ENCODE peak calls at places on chromosomes 16 and 17, in seven cellular contexts. X is stomach, C is tibial nerve, Y is sigmoid colon, B is A549, J is esophagus muscularis mucosa, D is transverse colon. Q is an unnamed sample.

GRCh38 chr16:85082553-85083050 is 29.7 kb downstream of the CIBAR2 start:
- DNase-seq in D (peak; percentile 56), C (no peak), Y (no peak), B (no peak), J (no peak), X (no peak), Q (no peak)

GRCh38 chr17:81348097-81349055 is 46.9 kb upstream of the BAHCC1 start:
- DNase-seq in D (peak; percentile 73), C (no peak), X (peak; percentile 84), J (no peak), Y (peak; percentile 58), B (no peak), Q (no peak)

GRCh38 chr16:87207509-87207908 is 109.7 kb downstream of the C16orf95 start:
- DNase-seq in X (no peak), B (no peak), D (no peak), Y (peak; percentile 67), J (no peak), C (peak; percentile 44), Q (no peak)

GRCh38 chr17:38749222-38750043 is 1.3 kb upstream of the PCGF2 start:
- DNase-seq in J (peak; percentile 96), X (peak; percentile 81), Y (peak; percentile 95), C (peak; percentile 79), D (peak; percentile 84), B (peak; percentile 65), Q (peak; percentile 92)

GRCh38 chr17:70775667-70776066 is 606.3 kb downstream of the KCNJ2 start:
- DNase-seq in Y (no peak), X (no peak), C (no peak), B (no peak), J (no peak), D (no peak), Q (no peak)

GRCh38 chr16:3954411-3954921 is 74.0 kb upstream of the CREBBP start:
- DNase-seq in J (no peak), Y (peak; percentile 59), D (no peak), C (peak; percentile 53), B (no peak), X (no peak), Q (no peak)

GRCh38 chr16:16133943-16134604 is 89.2 kb downstream of the ABCC6 start:
- DNase-seq in X (no peak), J (no peak), C (no peak), B (no peak), D (no peak), Y (no peak), Q (no peak)

GRCh38 chr17:16007439-16007838 is 7.8 kb downstream of the TTC19 start:
- DNase-seq in Y (no peak), X (no peak), D (no peak), J (no peak), C (no peak), B (no peak), Q (no peak)

GRCh38 chr17:3639981-3640596 is 3.5 kb downstream of the CTNS start:
- DNase-seq in B (no peak), Y (no peak), J (no peak), X (peak; percentile 43), D (no peak), C (no peak), Q (no peak)

GRCh38 chr17:45018514-45019176 is 32.8 kb downstream of the DCAKD start:
- DNase-seq in B (no peak), Y (no peak), C (no peak), J (no peak), X (no peak), D (peak; percentile 41), Q (no peak)

GRCh38 chr16:8859913-8860881 is 8.6 kb downstream of the CARHSP1 start:
- DNase-seq in C (peak; percentile 80), D (peak; percentile 43), Y (peak; percentile 93), J (peak; percentile 95), B (no peak), X (peak; percentile 76), Q (no peak)

GRCh38 chr17:55286681-55287589 is 22.2 kb downstream of the HLF start:
- DNase-seq in X (peak; percentile 78), J (no peak), C (no peak), B (peak; percentile 74), D (peak; percentile 86), Y (no peak), Q (no peak)

GRCh38 chr17:30323895-30324319 is 9.9 kb downstream of the TMIGD1 start:
- DNase-seq in Y (no peak), D (peak; percentile 49), J (no peak), C (peak; percentile 44), X (peak; percentile 37), B (no peak), Q (peak; percentile 71)

GRCh38 chr17:36221187-36221586 is 10.3 kb downstream of the CCL4L2 start:
- DNase-seq in D (no peak), J (peak; percentile 45), B (no peak), Y (no peak), C (no peak), X (no peak), Q (no peak)

GRCh38 chr16:23423496-23424049 is 29.4 kb downstream of the COG7 start:
- DNase-seq in D (peak; percentile 85), X (peak; percentile 83), Y (peak; percentile 97), J (peak; percentile 96), B (peak; percentile 60), C (peak; percentile 87), Q (peak; percentile 83)

GRCh38 chr16:24689128-24689527 is 40.3 kb upstream of the TNRC6A start:
- DNase-seq in D (no peak), X (no peak), B (peak; percentile 60), J (no peak), Y (no peak), C (no peak), Q (no peak)

GRCh38 chr16:11399261-11399831 is 54.1 kb downstream of the RMI2 start:
- DNase-seq in J (no peak), B (no peak), D (no peak), Y (peak; percentile 51), C (no peak), X (no peak), Q (peak; percentile 55)

GRCh38 chr17:41777579-41778188 is 8.8 kb downstream of the JUP start:
- DNase-seq in J (no peak), B (peak; percentile 93), C (peak; percentile 64), Y (peak; percentile 87), X (peak; percentile 78), D (peak; percentile 67), Q (no peak)

GRCh38 chr17:50689956-50690886 is 17.5 kb downstream of the ANKRD40 start:
- DNase-seq in X (no peak), B (no peak), D (no peak), Y (no peak), J (no peak), C (no peak), Q (peak; percentile 51)

GRCh38 chr17:81092518-81093095 is 57.7 kb downstream of the BAIAP2 start:
- DNase-seq in J (no peak), C (no peak), X (peak; percentile 47), D (no peak), B (no peak), Y (no peak), Q (no peak)

GRCh38 chr17:79043931-79044320 is 20.0 kb downstream of the C1QTNF1 start:
- DNase-seq in C (no peak), Y (peak; percentile 61), D (no peak), B (no peak), X (no peak), J (no peak), Q (no peak)

GRCh38 chr17:41972571-41973411 is 6.2 kb downstream of the CNP start:
- DNase-seq in B (no peak), D (no peak), C (no peak), J (no peak), Y (no peak), X (peak; percentile 82), Q (no peak)

GRCh38 chr17:60677308-60678117 is at the start of gene BCAS3:
- DNase-seq in J (peak; percentile 99), X (peak; percentile 97), D (peak; percentile 98), B (peak; percentile 100), C (peak; percentile 97), Y (peak; percentile 99), Q (peak; percentile 99)
- TF ChIP-seq EP300 in J (no peak), X (no peak), D (no peak), B (no peak), C (peak; percentile 83), Y (no peak), Q (no peak)

GRCh38 chr17:7306911-7307685 is at the start of gene EIF5A:
- DNase-seq in X (peak; percentile 100), C (peak; percentile 99), B (peak; percentile 100), D (peak; percentile 100), J (peak; percentile 100), Y (peak; percentile 100), Q (peak; percentile 100)
- TF ChIP-seq EP300 in X (no peak), C (peak; percentile 98), B (no peak), D (no peak), J (no peak), Y (peak; percentile 48), Q (no peak)

GRCh38 chr16:48386559-48387312 is 1.5 kb upstream of the SIAH1 start:
- DNase-seq in X (no peak), C (peak; percentile 61), D (peak; percentile 13), J (no peak), B (no peak), Y (no peak), Q (no peak)

GRCh38 chr16:48384305-48384981 is 770 bp downstream of the SIAH1 start:
- DNase-seq in C (peak; percentile 35), D (peak; percentile 66), J (no peak), Y (peak; percentile 81), B (peak; percentile 71), X (peak; percentile 59), Q (no peak)

GRCh38 chr16:48384982-48385271 is 286 bp downstream of the SIAH1 start:
- DNase-seq in D (no peak), X (no peak), J (no peak), C (no peak), B (no peak), Y (no peak), Q (no peak)

GRCh38 chr16:48383877-48384304 is 1.3 kb downstream of the SIAH1 start:
- DNase-seq in C (peak; percentile 25), D (peak; percentile 26), Y (no peak), J (no peak), B (no peak), X (no peak), Q (no peak)

GRCh38 chr16:48385272-48385953 is at the start of gene SIAH1:
- DNase-seq in C (peak; percentile 77), X (peak; percentile 90), J (no peak), Y (peak; percentile 91), B (peak; percentile 76), D (peak; percentile 88), Q (peak; percentile 86)
- TF ChIP-seq EP300 in C (peak; percentile 77), X (no peak), J (no peak), Y (no peak), B (no peak), D (no peak), Q (no peak)

DNA sequence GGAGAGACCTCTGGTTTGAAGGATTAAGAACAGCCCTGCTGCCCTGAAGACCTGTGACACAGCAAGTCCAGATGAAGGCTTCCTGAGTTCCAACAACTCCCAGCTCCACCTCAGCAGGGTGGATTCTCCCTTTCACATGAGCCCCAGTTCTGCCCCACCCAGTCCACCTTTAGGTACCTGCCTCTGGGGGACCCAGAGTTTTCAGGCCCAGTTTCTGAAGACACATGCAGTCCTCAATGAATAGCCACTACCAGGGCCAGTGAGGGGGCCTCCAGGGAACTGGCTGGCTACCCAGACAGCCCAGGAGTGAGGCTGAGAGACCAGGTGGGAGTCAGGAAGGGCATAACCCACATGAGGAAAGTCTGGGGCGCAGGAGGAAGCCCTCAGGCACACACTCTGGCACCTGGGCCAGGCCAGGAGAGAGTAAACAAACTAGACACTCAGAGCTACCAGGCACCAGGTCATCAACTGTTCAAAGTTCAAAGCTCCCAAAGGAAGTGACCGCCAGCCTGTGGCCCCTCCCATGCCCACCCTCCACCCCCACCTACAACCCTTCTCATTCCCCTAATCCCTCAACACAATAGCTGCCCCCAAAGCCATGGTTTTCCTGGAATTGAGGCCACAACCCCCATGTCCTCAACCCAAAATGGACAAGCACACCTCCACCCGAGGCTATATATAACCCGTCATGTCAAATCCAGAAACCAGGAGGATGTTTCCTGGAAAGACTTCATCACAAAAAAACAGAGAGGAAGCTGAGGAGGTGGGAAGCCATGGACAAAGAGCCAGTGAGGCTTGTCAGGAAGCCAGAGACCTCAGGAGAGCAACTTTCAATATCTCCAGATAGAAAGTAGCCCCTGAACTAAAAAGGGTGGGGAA is 2.1 kb downstream of the MYO18A start:
- DNase-seq in B (peak; percentile 54), Y (no peak), J (no peak), X (peak; percentile 61), D (peak; percentile 74), C (no peak), Q (no peak)
- TF ChIP-seq EP300 in B (no peak), Y (no peak), J (peak; percentile 56), X (no peak), D (no peak), C (no peak), Q (no peak)

Q was measured in suprapubic skin.